ENCODE peak calls at places on chromosomes 6 and 20, in eight cellular contexts. U, X, Z, Y, R, M, Q and H are unnamed samples.

GRCh38 chr20:63619505-63619904 is 7.4 kb downstream of the GMEB2 start:
- DNase-seq in U (no peak), Z (no peak), Q (no peak), R (no peak), M (no peak), Y (no peak), X (no peak), H (no peak)

GRCh38 chr6:135097172-135097571 is 42.5 kb upstream of the HBS1L start:
- DNase-seq in U (no peak), Q (peak), M (no peak), R (no peak), X (no peak), Z (no peak), Y (no peak), H (no peak)

GRCh38 chr6:31680841-31681671 is at the start of gene LY6G5C:
- DNase-seq in M (peak), Q (peak), Y (peak), U (peak), Z (peak), R (peak), X (peak), H (peak)

GRCh38 chr6:134517145-134517658 is 199.3 kb upstream of the SGK1 start:
- DNase-seq in U (peak), Z (peak), R (peak), M (no peak), Y (peak), X (no peak), Q (no peak), H (peak)

GRCh38 chr20:3090565-3090964 is 6.0 kb upstream of the AVP start:
- DNase-seq in U (no peak), Q (no peak), Y (no peak), M (no peak), Z (no peak), R (no peak), X (no peak), H (peak)

GRCh38 chr20:4853787-4854295 is 132.1 kb downstream of the PRND start:
- DNase-seq in Z (no peak), X (no peak), Q (no peak), M (no peak), Y (no peak), R (no peak), U (no peak), H (no peak)

GRCh38 chr6:145749632-145750031 is 14.3 kb upstream of the EPM2A start:
- DNase-seq in X (no peak), Q (peak), U (peak), Z (peak), M (no peak), Y (no peak), R (no peak), H (no peak)

GRCh38 chr20:2599265-2600060 is 53.0 kb upstream of the NOP56 start:
- DNase-seq in X (no peak), U (no peak), M (no peak), R (peak), Y (no peak), Q (no peak), Z (no peak), H (no peak)

GRCh38 chr6:107816818-107817217 is 7.3 kb downstream of the SCML4 start:
- DNase-seq in X (no peak), Q (no peak), Z (peak), U (no peak), M (no peak), Y (no peak), R (no peak), H (no peak)

GRCh38 chr20:48058611-48059559 is 273.6 kb upstream of the SULF2 start:
- DNase-seq in Z (no peak), Q (no peak), Y (no peak), R (no peak), M (no peak), U (no peak), X (no peak), H (no peak)

GRCh38 chr6:25601797-25602679 is 50.0 kb upstream of the SCGN start:
- DNase-seq in R (peak), M (peak), U (peak), X (peak), Q (peak), Y (peak), Z (peak), H (no peak)

GRCh38 chr20:57389695-57390603 is 1.2 kb upstream of the RBM38 start:
- DNase-seq in R (peak), U (no peak), Q (peak), X (no peak), M (no peak), Y (no peak), Z (no peak), H (no peak)

GRCh38 chr6:111423960-111424846 is 58.8 kb downstream of the REV3L start:
- DNase-seq in Y (peak), M (no peak), Z (no peak), X (no peak), R (no peak), U (no peak), Q (peak), H (no peak)

GRCh38 chr20:21181028-21181427 is 55.1 kb downstream of the KIZ start:
- DNase-seq in R (no peak), M (no peak), Q (no peak), X (no peak), Y (no peak), U (no peak), Z (no peak), H (no peak)

GRCh38 chr20:21183722-21184121 is 57.8 kb downstream of the KIZ start:
- DNase-seq in R (no peak), X (no peak), Z (no peak), Q (no peak), M (no peak), Y (no peak), U (peak), H (no peak)

GRCh38 chr20:21184810-21185209 is 58.9 kb downstream of the KIZ start:
- DNase-seq in Z (peak), X (no peak), M (no peak), Q (no peak), Y (no peak), R (no peak), U (peak), H (no peak)

GRCh38 chr20:21180248-21180647 is 54.4 kb downstream of the KIZ start:
- DNase-seq in Q (no peak), U (no peak), M (no peak), Z (no peak), R (peak), Y (no peak), X (no peak), H (no peak)

DNA sequence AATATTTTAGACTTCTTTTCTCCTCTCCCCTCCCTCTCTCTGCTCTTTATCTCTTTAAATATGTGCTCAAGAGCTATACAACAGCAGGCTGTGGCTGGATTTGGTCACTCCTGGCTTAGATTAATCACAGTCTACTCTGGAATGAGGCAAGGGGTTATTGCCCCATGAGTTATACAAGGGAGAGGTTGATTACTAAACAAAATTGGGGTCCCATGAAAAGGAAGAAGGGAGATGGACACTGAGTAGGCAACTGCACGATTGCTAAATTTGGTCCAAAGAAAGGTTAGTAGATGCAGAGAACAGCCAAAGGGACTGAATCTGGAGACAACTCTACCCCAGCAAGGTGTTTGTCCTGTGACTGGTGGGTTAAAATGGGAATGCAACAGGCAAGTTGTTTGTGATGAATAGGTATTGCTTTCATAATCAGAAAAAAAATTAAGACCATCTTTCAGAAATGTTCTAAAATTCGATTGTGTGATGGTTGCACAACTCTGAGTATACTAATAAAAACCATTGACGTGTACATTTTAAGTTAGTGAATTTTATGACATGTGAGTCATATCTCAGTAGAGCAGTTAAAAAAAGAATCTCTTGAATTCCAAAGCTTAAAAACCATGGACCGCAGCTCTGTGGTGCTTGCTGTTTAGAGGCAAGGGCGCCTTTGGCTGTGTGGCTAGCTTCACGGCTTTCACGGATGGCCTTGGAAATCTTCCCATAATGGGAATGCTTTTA is 57.1 kb downstream of the KIZ start:
- DNase-seq in Q (no peak), R (no peak), Z (no peak), U (peak), X (no peak), Y (no peak), M (no peak), H (no peak)
- TF ChIP-seq REST in Q (no peak), R (no peak), Z (no peak), U (no peak), X (no peak), Y (no peak), M (no peak), H (no peak)

DNA sequence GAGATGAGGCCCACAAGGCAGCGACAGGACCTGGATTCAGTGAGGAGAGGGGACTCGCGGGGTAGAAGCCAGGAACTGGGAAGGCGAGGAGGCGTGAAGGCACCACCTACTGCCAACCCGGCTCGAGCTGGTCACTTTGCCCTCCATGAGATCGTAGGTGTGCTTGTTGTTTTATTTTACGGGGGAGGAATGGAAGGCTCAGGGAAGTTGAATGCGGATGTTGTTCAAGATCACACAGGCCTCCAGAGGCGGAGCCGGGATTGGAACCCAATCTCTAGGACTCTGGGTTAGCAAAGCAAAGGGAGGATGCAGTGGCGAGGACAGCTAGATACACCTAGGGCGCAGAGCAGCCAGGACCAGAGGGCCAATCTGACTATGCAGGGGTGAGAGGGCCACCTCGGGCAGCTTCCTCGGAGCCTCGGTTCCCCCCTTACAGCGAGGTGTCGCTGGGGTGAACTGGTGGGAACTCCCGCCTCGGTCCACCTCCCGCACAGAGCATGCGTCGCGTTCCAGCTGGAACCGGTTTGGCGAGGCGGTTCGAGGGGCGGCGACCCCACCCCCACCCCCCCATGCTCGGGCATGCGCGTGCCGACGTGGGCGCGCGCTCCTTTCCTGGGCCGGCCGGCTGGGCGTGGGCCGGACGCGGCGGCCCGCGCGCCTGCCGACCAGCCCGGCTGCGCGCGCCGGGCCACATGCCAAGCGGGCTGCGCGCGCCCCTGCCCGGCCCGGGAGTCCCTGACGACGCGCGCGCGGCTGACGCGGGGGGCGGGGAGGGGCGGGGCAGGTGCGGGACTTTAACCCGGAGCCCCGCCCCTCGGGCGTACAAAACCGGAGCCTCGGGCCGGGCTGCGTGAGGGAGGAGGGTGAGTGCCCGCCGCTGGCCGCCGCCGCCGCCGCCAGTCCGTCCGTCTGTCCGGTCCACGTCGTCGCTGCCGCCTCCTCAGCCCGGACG is 80.4 kb upstream of the MYL9 start:
- DNase-seq in Q (peak), Z (peak), U (peak), M (peak), X (peak), Y (peak), R (peak), H (peak)
- TF ChIP-seq REST in Q (peak), Z (no peak), U (peak), M (no peak), X (no peak), Y (no peak), R (no peak), H (no peak)

GRCh38 chr6:169956580-169956979 is 205.2 kb downstream of the ERMARD start:
- DNase-seq in X (no peak), U (no peak), Q (no peak), R (no peak), Z (no peak), Y (peak), M (no peak), H (no peak)
- TF ChIP-seq REST in X (no peak), U (no peak), Q (no peak), R (no peak), Z (no peak), Y (no peak), M (no peak), H (no peak)

GRCh38 chr6:55276745-55277627 is 50.3 kb upstream of the GFRAL start:
- DNase-seq in Z (peak), Y (peak), U (peak), R (peak), Q (peak), X (peak), M (peak), H (peak)
- TF ChIP-seq REST in Z (no peak), Y (no peak), U (no peak), R (no peak), Q (no peak), X (no peak), M (no peak), H (no peak)

GRCh38 chr20:60105404-60105803 is 147.2 kb downstream of the CDH26 start:
- DNase-seq in U (no peak), M (no peak), Q (no peak), Z (no peak), X (no peak), R (no peak), Y (no peak), H (no peak)
- TF ChIP-seq REST in U (no peak), M (no peak), Q (no peak), Z (no peak), X (no peak), R (no peak), Y (no peak), H (no peak)